ENCODE peak calls at places on chromosomes 16 and 17, in ten cellular contexts. H, V, E, A, Z, L, R, I, P and T are unnamed samples.

GRCh38 chr16:8721693-8722348 is 47.4 kb downstream of the ABAT start:
- DNase-seq in H (no peak), V (no peak), E (peak), A (no peak), Z (no peak), L (no peak), R (peak), I (no peak), P (no peak), T (no peak)

GRCh38 chr16:21663889-21664647 is at the start of gene OTOA:
- DNase-seq in H (no peak), V (no peak), E (peak), A (no peak), Z (peak), L (no peak), R (peak), I (peak), P (no peak), T (no peak)

GRCh38 chr16:87819983-87820382 is 49.3 kb downstream of the SLC7A5 start:
- DNase-seq in H (no peak), V (no peak), E (no peak), A (no peak), Z (no peak), L (no peak), R (no peak), I (peak), P (no peak), T (no peak)

GRCh38 chr16:87628246-87628923 is 26.1 kb downstream of the JPH3 start:
- DNase-seq in H (no peak), V (no peak), E (no peak), A (no peak), Z (no peak), L (no peak), R (no peak), I (no peak), P (no peak), T (no peak)

GRCh38 chr17:17416007-17416399 is 60.8 kb upstream of the MED9 start:
- DNase-seq in H (peak), V (peak), E (peak), A (no peak), Z (no peak), L (peak), R (peak), I (no peak), P (no peak), T (peak)

GRCh38 chr16:19284207-19284606 is 1.3 kb upstream of the CLEC19A start:
- DNase-seq in H (no peak), V (no peak), E (no peak), A (no peak), Z (no peak), L (peak), R (no peak), I (no peak), P (no peak), T (no peak)

GRCh38 chr17:81966343-81967243 is 5.6 kb upstream of the NOTUM start:
- DNase-seq in H (no peak), V (no peak), E (peak), A (peak), Z (no peak), L (no peak), R (peak), I (no peak), P (no peak), T (no peak)

GRCh38 chr17:44223574-44224046 is 4.1 kb upstream of the UBTF start:
- DNase-seq in H (no peak), V (no peak), E (no peak), A (no peak), Z (no peak), L (no peak), R (no peak), I (no peak), P (no peak), T (no peak)

GRCh38 chr16:27756206-27756970 is 206.4 kb downstream of the KATNIP start:
- DNase-seq in H (no peak), V (no peak), E (no peak), A (no peak), Z (no peak), L (no peak), R (no peak), I (no peak), P (no peak), T (no peak)

GRCh38 chr16:49494386-49495150 is 121.0 kb downstream of the C16orf78 start:
- DNase-seq in H (no peak), V (no peak), E (no peak), A (no peak), Z (no peak), L (no peak), R (no peak), I (no peak), P (no peak), T (no peak)